ENCODE peak calls at places on chromosome 20, in eight cellular contexts. W is stimulated activated naive B cell treated with anti-CD40 and anti-IgM and Interleukin-4, amounts not matched to agents 10 μg/mL and 1 μg/mL and 100 μg/mL, for 72 hours; M is HCEC 1CT; X is mucosa of descending colon; G is ACHN; T is A549; R is cardiac muscle cell; L is occipital lobe. A is an unnamed sample.

GRCh38 chr20:63937596-63937995 is 18.6 kb downstream of the UCKL1 start:
- DNase-seq in W (no peak), M (no peak), X (no peak), G (no peak), T (no peak), R (no peak), L (no peak), A (no peak)

GRCh38 chr20:316316-317068 is 8.9 kb upstream of the SOX12 start:
- DNase-seq in W (no peak), M (peak; percentile 85), X (no peak), G (no peak), T (no peak), R (no peak), L (no peak), A (no peak)

GRCh38 chr20:17542993-17543412 is 11.8 kb upstream of the BFSP1 start:
- DNase-seq in W (no peak), M (peak; percentile 72), X (no peak), G (no peak), T (no peak), R (peak; percentile 88), L (no peak), A (no peak)

GRCh38 chr20:17503501-17504325 is 27.5 kb downstream of the BFSP1 start:
- DNase-seq in W (no peak), M (no peak), X (no peak), G (no peak), T (no peak), R (no peak), L (no peak), A (no peak)

GRCh38 chr20:23362392-23363256 is 642 bp downstream of the GZF1 start:
- DNase-seq in W (no peak), M (peak; percentile 22), X (no peak), G (peak; percentile 11), T (no peak), R (peak; percentile 34), L (no peak), A (no peak)

GRCh38 chr20:50848846-50849673 is 54.2 kb downstream of the BCAS4 start:
- DNase-seq in W (no peak), M (no peak), X (no peak), G (no peak), T (no peak), R (no peak), L (no peak), A (no peak)

GRCh38 chr20:58228103-58228483 is 360 bp downstream of the ANKRD60 start:
- DNase-seq in W (peak; percentile 9), M (no peak), X (no peak), G (no peak), T (no peak), R (peak; percentile 30), L (no peak), A (no peak)

GRCh38 chr20:47960769-47961525 is 175.7 kb upstream of the SULF2 start:
- DNase-seq in W (no peak), M (no peak), X (no peak), G (no peak), T (no peak), R (no peak), L (no peak), A (no peak)

GRCh38 chr20:37797669-37798175 is 103.9 kb downstream of the CTNNBL1 start:
- DNase-seq in W (no peak), M (no peak), X (no peak), G (no peak), T (no peak), R (no peak), L (no peak), A (no peak)

GRCh38 chr20:17771206-17772004 is 71.6 kb downstream of the BANF2 start:
- DNase-seq in W (no peak), M (no peak), X (no peak), G (no peak), T (no peak), R (no peak), L (no peak), A (no peak)

GRCh38 chr20:57610261-57610952 is 9.8 kb downstream of the ZBP1 start:
- DNase-seq in W (no peak), M (no peak), X (peak; percentile 35), G (no peak), T (no peak), R (no peak), L (no peak), A (no peak)

GRCh38 chr20:53013183-53013582 is 41.0 kb downstream of the TSHZ2 start:
- DNase-seq in W (no peak), M (no peak), X (no peak), G (no peak), T (no peak), R (no peak), L (no peak), A (no peak)

GRCh38 chr20:46814366-46815232 is 80.0 kb upstream of the EYA2 start:
- DNase-seq in W (no peak), M (peak; percentile 64), X (no peak), G (peak; percentile 18), T (peak; percentile 89), R (peak; percentile 25), L (no peak), A (peak; percentile 63)

GRCh38 chr20:62728781-62729300 is 20.2 kb downstream of the NTSR1 start:
- DNase-seq in W (no peak), M (no peak), X (no peak), G (no peak), T (no peak), R (no peak), L (no peak), A (no peak)

GRCh38 chr20:60011512-60012507 is 53.6 kb downstream of the CDH26 start:
- DNase-seq in W (no peak), M (no peak), X (no peak), G (no peak), T (no peak), R (no peak), L (no peak), A (no peak)

GRCh38 chr20:19275630-19276071 is 63.2 kb downstream of the SLC24A3 start:
- DNase-seq in W (no peak), M (peak; percentile 27), X (peak; percentile 51), G (no peak), T (no peak), R (peak; percentile 62), L (no peak), A (no peak)

GRCh38 chr20:59412896-59413295 is 112.5 kb downstream of the EDN3 start:
- DNase-seq in W (no peak), M (no peak), X (no peak), G (no peak), T (peak; percentile 31), R (no peak), L (no peak), A (no peak)

GRCh38 chr20:44025756-44026155 is 111.1 kb downstream of the TOX2 start:
- DNase-seq in W (no peak), M (no peak), X (no peak), G (no peak), T (no peak), R (no peak), L (no peak), A (no peak)